ENCODE peak calls at places on chromosomes 6 and 20, in ten cellular contexts. Q, U, A, F, O, C, H, P, V and R are unnamed samples.

GRCh38 chr6:169240125-169240524 is 13.5 kb downstream of the THBS2 start:
- DNase-seq in H (no peak), A (no peak), P (no peak), C (no peak), O (no peak), Q (no peak), F (no peak), U (no peak), V (no peak), R (no peak)

GRCh38 chr20:20070871-20071726 is 18.8 kb downstream of the CFAP61 start:
- DNase-seq in V (no peak), H (no peak), O (no peak), F (no peak), A (no peak), Q (no peak), P (no peak), C (no peak), U (no peak), R (no peak)

GRCh38 chr6:84524636-84525035 is 239.8 kb downstream of the TBX18 start:
- DNase-seq in F (no peak), Q (no peak), U (no peak), V (no peak), O (no peak), C (no peak), P (no peak), A (no peak), H (no peak), R (no peak)

GRCh38 chr6:88481519-88481918 is 315.4 kb upstream of the CNR1 start:
- DNase-seq in V (no peak), P (no peak), O (no peak), C (no peak), U (no peak), F (no peak), H (no peak), Q (no peak), A (no peak), R (no peak)

GRCh38 chr6:136344420-136344819 is 54.8 kb upstream of the BCLAF1 start:
- DNase-seq in P (no peak), Q (no peak), U (peak; percentile 32), A (no peak), V (no peak), H (no peak), O (peak; percentile 26), F (no peak), C (no peak), R (no peak)

GRCh38 chr6:101761124-101761601 is 367.7 kb downstream of the GRIK2 start:
- DNase-seq in O (no peak), H (peak; percentile 39), U (peak; percentile 83), P (no peak), C (no peak), F (no peak), Q (no peak), V (no peak), A (peak; percentile 64), R (no peak)

GRCh38 chr20:47785900-47786762 is 850 bp upstream of the SULF2 start:
- DNase-seq in F (no peak), A (no peak), V (no peak), P (no peak), H (peak; percentile 23), U (peak; percentile 84), Q (peak; percentile 62), O (peak; percentile 66), C (no peak), R (no peak)

GRCh38 chr6:136524936-136525413 is 25.2 kb downstream of the MAP7 start:
- DNase-seq in H (peak; percentile 44), V (no peak), F (no peak), A (no peak), C (no peak), U (no peak), Q (peak; percentile 11), P (no peak), O (no peak), R (no peak)